ENCODE peak calls at places on chromosomes 5 and 9, in five cellular contexts. One of them, this sample, is unnamed. For H3K9me3, the result is how much of the 10 kb centered on the place peaks cover.

GRCh38 chr9:74498616-74499095 is 1.5 kb downstream of the RORB start:
- DNase-seq in hepatocyte: peak
- DNase-seq in ovary: no peak
- DNase-seq in WERI-Rb-1: no peak
- DNase-seq in stomach: no peak
- DNase-seq in this sample: no peak

GRCh38 chr5:138466900-138467710 is 1.8 kb downstream of the EGR1 start:
- DNase-seq in stomach: peak
- DNase-seq in ovary: peak
- DNase-seq in WERI-Rb-1: no peak
- DNase-seq in hepatocyte: peak
- DNase-seq in this sample: no peak

GRCh38 chr9:27125030-27125429 is 16.0 kb downstream of the TEK start:
- DNase-seq in hepatocyte: peak
- DNase-seq in ovary: peak
- DNase-seq in WERI-Rb-1: no peak
- DNase-seq in stomach: peak
- DNase-seq in this sample: peak

GRCh38 chr9:136372561-136373299 is 739 bp downstream of the CARD9 start:
- DNase-seq in WERI-Rb-1: peak
- DNase-seq in ovary: peak
- DNase-seq in stomach: peak
- DNase-seq in hepatocyte: peak
- DNase-seq in this sample: peak

GRCh38 chr5:33257807-33258491 is 182.8 kb upstream of the TARS1 start:
- DNase-seq in ovary: no peak
- DNase-seq in hepatocyte: no peak
- DNase-seq in stomach: no peak
- DNase-seq in WERI-Rb-1: no peak
- DNase-seq in this sample: peak

GRCh38 chr5:60490597-60491166 is 209.3 kb downstream of the DEPDC1B start:
- DNase-seq in WERI-Rb-1: no peak
- DNase-seq in hepatocyte: no peak
- DNase-seq in ovary: no peak
- DNase-seq in stomach: no peak
- DNase-seq in this sample: no peak

GRCh38 chr5:147396070-147396469 is 113.8 kb downstream of the DPYSL3 start:
- DNase-seq in stomach: no peak
- DNase-seq in hepatocyte: no peak
- DNase-seq in ovary: peak
- DNase-seq in WERI-Rb-1: no peak
- DNase-seq in this sample: no peak

GRCh38 chr9:121353246-121353975 is 16.6 kb downstream of the STOM start:
- DNase-seq in WERI-Rb-1: no peak
- DNase-seq in hepatocyte: no peak
- DNase-seq in stomach: no peak
- DNase-seq in ovary: no peak
- DNase-seq in this sample: no peak

GRCh38 chr5:2153808-2154207 is 271.1 kb upstream of the IRX4 start:
- DNase-seq in ovary: no peak
- DNase-seq in stomach: no peak
- DNase-seq in WERI-Rb-1: no peak
- DNase-seq in hepatocyte: no peak
- DNase-seq in this sample: no peak
- H3K9me3 ChIP-seq in ovary: under half
- H3K9me3 ChIP-seq in stomach: under half
- H3K9me3 ChIP-seq in WERI-Rb-1: under half
- H3K9me3 ChIP-seq in hepatocyte: under half
- H3K9me3 ChIP-seq in this sample: under half

GRCh38 chr5:13252701-13253100 is 691.8 kb downstream of the DNAH5 start:
- DNase-seq in hepatocyte: no peak
- DNase-seq in stomach: no peak
- DNase-seq in WERI-Rb-1: no peak
- DNase-seq in ovary: no peak
- DNase-seq in this sample: no peak
- H3K9me3 ChIP-seq in hepatocyte: under half
- H3K9me3 ChIP-seq in stomach: under half
- H3K9me3 ChIP-seq in WERI-Rb-1: under half
- H3K9me3 ChIP-seq in ovary: under half
- H3K9me3 ChIP-seq in this sample: under half

GRCh38 chr9:129162901-129163670 is 15.0 kb downstream of the IER5L start:
- DNase-seq in stomach: no peak
- DNase-seq in hepatocyte: no peak
- DNase-seq in WERI-Rb-1: no peak
- DNase-seq in ovary: no peak
- DNase-seq in this sample: no peak

GRCh38 chr9:129162497-129162896 is 15.6 kb downstream of the IER5L start:
- DNase-seq in hepatocyte: no peak
- DNase-seq in ovary: no peak
- DNase-seq in WERI-Rb-1: no peak
- DNase-seq in stomach: no peak
- DNase-seq in this sample: no peak

GRCh38 chr9:129163753-129164152 is 14.3 kb downstream of the IER5L start:
- DNase-seq in hepatocyte: no peak
- DNase-seq in WERI-Rb-1: no peak
- DNase-seq in stomach: no peak
- DNase-seq in ovary: no peak
- DNase-seq in this sample: no peak

GRCh38 chr9:129165198-129165597 is 12.9 kb downstream of the IER5L start:
- DNase-seq in stomach: no peak
- DNase-seq in hepatocyte: no peak
- DNase-seq in WERI-Rb-1: no peak
- DNase-seq in ovary: no peak
- DNase-seq in this sample: no peak

GRCh38 chr9:129164246-129164930 is 13.7 kb downstream of the IER5L start:
- DNase-seq in stomach: peak
- DNase-seq in ovary: peak
- DNase-seq in hepatocyte: peak
- DNase-seq in WERI-Rb-1: no peak
- DNase-seq in this sample: no peak
- H3K9me3 ChIP-seq in stomach: under half
- H3K9me3 ChIP-seq in ovary: under half
- H3K9me3 ChIP-seq in hepatocyte: under half
- H3K9me3 ChIP-seq in WERI-Rb-1: under half
- H3K9me3 ChIP-seq in this sample: under half

GRCh38 chr9:970310-971002 is 6.0 kb upstream of the DMRT3 start:
- DNase-seq in ovary: no peak
- DNase-seq in WERI-Rb-1: no peak
- DNase-seq in stomach: no peak
- DNase-seq in hepatocyte: no peak
- DNase-seq in this sample: no peak
- H3K9me3 ChIP-seq in ovary: under half
- H3K9me3 ChIP-seq in WERI-Rb-1: under half
- H3K9me3 ChIP-seq in stomach: under half
- H3K9me3 ChIP-seq in hepatocyte: under half
- H3K9me3 ChIP-seq in this sample: under half

GRCh38 chr5:62533597-62533996 is 45.0 kb upstream of the LRRC70 start:
- DNase-seq in stomach: no peak
- DNase-seq in hepatocyte: no peak
- DNase-seq in ovary: no peak
- DNase-seq in WERI-Rb-1: no peak
- DNase-seq in this sample: no peak

GRCh38 chr5:62536232-62536631 is 42.4 kb upstream of the LRRC70 start:
- DNase-seq in ovary: no peak
- DNase-seq in stomach: no peak
- DNase-seq in WERI-Rb-1: no peak
- DNase-seq in hepatocyte: no peak
- DNase-seq in this sample: no peak

GRCh38 chr5:62538017-62538942 is 40.3 kb upstream of the LRRC70 start:
- DNase-seq in hepatocyte: peak
- DNase-seq in WERI-Rb-1: no peak
- DNase-seq in stomach: no peak
- DNase-seq in ovary: no peak
- DNase-seq in this sample: no peak

GRCh38 chr5:62536783-62537182 is 41.8 kb upstream of the LRRC70 start:
- DNase-seq in WERI-Rb-1: no peak
- DNase-seq in hepatocyte: no peak
- DNase-seq in stomach: no peak
- DNase-seq in ovary: no peak
- DNase-seq in this sample: no peak

GRCh38 chr5:62534461-62535236 is 44.0 kb upstream of the LRRC70 start:
- DNase-seq in hepatocyte: no peak
- DNase-seq in WERI-Rb-1: no peak
- DNase-seq in ovary: no peak
- DNase-seq in stomach: no peak
- DNase-seq in this sample: no peak
- H3K9me3 ChIP-seq in hepatocyte: under half
- H3K9me3 ChIP-seq in WERI-Rb-1: under half
- H3K9me3 ChIP-seq in ovary: under half
- H3K9me3 ChIP-seq in stomach: under half
- H3K9me3 ChIP-seq in this sample: under half

GRCh38 chr9:8287501-8287900 is 487.9 kb upstream of the DMAC1 start:
- DNase-seq in hepatocyte: peak
- DNase-seq in WERI-Rb-1: no peak
- DNase-seq in stomach: no peak
- DNase-seq in ovary: no peak
- DNase-seq in this sample: no peak
- H3K9me3 ChIP-seq in hepatocyte: under half
- H3K9me3 ChIP-seq in WERI-Rb-1: under half
- H3K9me3 ChIP-seq in stomach: under half
- H3K9me3 ChIP-seq in ovary: under half
- H3K9me3 ChIP-seq in this sample: under half

DNA sequence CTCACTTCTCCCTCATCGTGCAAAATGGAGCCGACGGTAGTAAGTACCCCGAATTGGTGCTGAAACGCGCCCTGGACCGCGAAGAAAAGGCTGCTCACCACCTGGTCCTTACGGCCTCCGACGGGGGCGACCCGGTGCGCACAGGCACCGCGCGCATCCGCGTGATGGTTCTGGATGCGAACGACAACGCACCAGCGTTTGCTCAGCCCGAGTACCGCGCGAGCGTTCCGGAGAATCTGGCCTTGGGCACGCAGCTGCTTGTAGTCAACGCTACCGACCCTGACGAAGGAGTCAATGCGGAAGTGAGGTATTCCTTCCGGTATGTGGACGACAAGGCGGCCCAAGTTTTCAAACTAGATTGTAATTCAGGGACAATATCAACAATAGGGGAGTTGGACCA is 979 bp downstream of the PCDHGA12 start:
- DNase-seq in WERI-Rb-1: no peak
- DNase-seq in ovary: no peak
- DNase-seq in stomach: no peak
- DNase-seq in hepatocyte: no peak
- DNase-seq in this sample: no peak
- H3K9me3 ChIP-seq in WERI-Rb-1: under half
- H3K9me3 ChIP-seq in ovary: under half
- H3K9me3 ChIP-seq in stomach: half or more
- H3K9me3 ChIP-seq in hepatocyte: half or more
- H3K9me3 ChIP-seq in this sample: under half

DNA sequence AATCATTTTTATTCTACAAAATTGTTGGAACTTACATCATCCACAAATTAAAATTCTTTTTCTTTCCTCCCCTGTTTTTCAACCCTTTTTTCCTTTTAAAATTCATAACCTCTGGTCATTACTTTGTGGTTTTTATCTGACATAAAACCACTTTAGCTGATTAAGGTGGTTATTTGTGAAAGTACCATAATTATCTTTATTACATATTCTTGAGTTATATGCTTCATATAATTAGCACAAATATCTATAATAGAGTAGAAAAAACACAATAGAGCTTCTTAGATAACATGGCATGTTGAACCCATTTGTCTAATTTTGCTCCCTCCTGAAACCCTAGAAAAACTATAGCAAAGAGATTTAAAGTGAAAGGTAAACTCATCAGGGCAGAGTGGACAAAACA is 22.9 kb upstream of the PPIC start:
- DNase-seq in WERI-Rb-1: no peak
- DNase-seq in stomach: no peak
- DNase-seq in hepatocyte: no peak
- DNase-seq in ovary: no peak
- DNase-seq in this sample: no peak
- H3K9me3 ChIP-seq in WERI-Rb-1: under half
- H3K9me3 ChIP-seq in stomach: under half
- H3K9me3 ChIP-seq in hepatocyte: under half
- H3K9me3 ChIP-seq in ovary: under half
- H3K9me3 ChIP-seq in this sample: under half

GRCh38 chr9:35499029-35499700 is 9.3 kb downstream of the RUSC2 start:
- DNase-seq in hepatocyte: no peak
- DNase-seq in WERI-Rb-1: no peak
- DNase-seq in stomach: no peak
- DNase-seq in ovary: no peak
- DNase-seq in this sample: no peak

GRCh38 chr9:35495984-35496383 is 6.1 kb downstream of the RUSC2 start:
- DNase-seq in WERI-Rb-1: no peak
- DNase-seq in ovary: no peak
- DNase-seq in hepatocyte: no peak
- DNase-seq in stomach: no peak
- DNase-seq in this sample: no peak

GRCh38 chr9:35501941-35502340 is 12.0 kb downstream of the RUSC2 start:
- DNase-seq in WERI-Rb-1: no peak
- DNase-seq in stomach: no peak
- DNase-seq in hepatocyte: no peak
- DNase-seq in ovary: no peak
- DNase-seq in this sample: no peak

GRCh38 chr9:35500130-35500748 is 10.3 kb downstream of the RUSC2 start:
- DNase-seq in ovary: no peak
- DNase-seq in WERI-Rb-1: no peak
- DNase-seq in stomach: no peak
- DNase-seq in hepatocyte: no peak
- DNase-seq in this sample: no peak

DNA sequence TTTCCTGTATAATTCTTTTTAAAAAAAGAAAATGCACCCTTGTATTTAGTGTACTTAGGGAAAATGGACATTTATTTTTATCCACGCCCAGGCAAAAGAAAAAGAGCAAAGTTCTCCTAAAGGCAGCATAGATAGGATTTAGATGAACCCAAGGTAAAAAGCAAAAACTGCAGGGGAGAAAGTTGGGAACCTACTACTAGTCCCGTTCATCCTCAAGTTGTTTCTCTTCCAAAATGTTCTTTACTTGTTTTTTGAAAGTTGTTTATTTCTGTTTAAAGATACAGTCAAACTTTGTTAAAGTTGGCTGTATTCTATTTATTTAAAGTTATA is 9.8 kb downstream of the RUSC2 start:
- DNase-seq in hepatocyte: no peak
- DNase-seq in stomach: no peak
- DNase-seq in ovary: no peak
- DNase-seq in WERI-Rb-1: no peak
- DNase-seq in this sample: no peak
- H3K9me3 ChIP-seq in hepatocyte: under half
- H3K9me3 ChIP-seq in stomach: under half
- H3K9me3 ChIP-seq in ovary: under half
- H3K9me3 ChIP-seq in WERI-Rb-1: under half
- H3K9me3 ChIP-seq in this sample: under half